ENCODE peak calls at places on chromosomes 1 and 21, in ten cellular contexts. One of them, this sample, is unnamed. For H3K27me3, the result is how much of the 10 kb centered on the place peaks cover.

GRCh38 chr1:86389315-86389714 is 6.8 kb downstream of the ODF2L start:
- DNase-seq in IMR-90: no peak
- DNase-seq in esophagus squamous epithelium: no peak
- DNase-seq in uterus: no peak
- DNase-seq in lung: no peak
- DNase-seq in endodermal cell: no peak
- DNase-seq in lower lobe of right lung: no peak
- DNase-seq in spleen: no peak
- DNase-seq in HL-60: no peak
- DNase-seq in heart left ventricle: no peak
- DNase-seq in this sample: no peak

GRCh38 chr1:152917794-152918193 is 9.4 kb downstream of the IVL start:
- DNase-seq in esophagus squamous epithelium: no peak
- DNase-seq in HL-60: no peak
- DNase-seq in lower lobe of right lung: no peak
- DNase-seq in lung: no peak
- DNase-seq in endodermal cell: no peak
- DNase-seq in IMR-90: peak
- DNase-seq in uterus: no peak
- DNase-seq in spleen: no peak
- DNase-seq in heart left ventricle: no peak
- DNase-seq in this sample: no peak

GRCh38 chr1:101128211-101128727 is 102.7 kb upstream of the DPH5 start:
- DNase-seq in uterus: no peak
- DNase-seq in endodermal cell: peak
- DNase-seq in esophagus squamous epithelium: no peak
- DNase-seq in heart left ventricle: no peak
- DNase-seq in lung: no peak
- DNase-seq in lower lobe of right lung: no peak
- DNase-seq in spleen: no peak
- DNase-seq in HL-60: no peak
- DNase-seq in IMR-90: no peak
- DNase-seq in this sample: no peak

GRCh38 chr1:21931171-21932093 is 5.7 kb downstream of the HSPG2 start:
- DNase-seq in HL-60: no peak
- DNase-seq in heart left ventricle: peak
- DNase-seq in esophagus squamous epithelium: no peak
- DNase-seq in endodermal cell: peak
- DNase-seq in lower lobe of right lung: peak
- DNase-seq in IMR-90: peak
- DNase-seq in spleen: peak
- DNase-seq in lung: peak
- DNase-seq in uterus: peak
- DNase-seq in this sample: peak

GRCh38 chr1:978069-978834 is 3.6 kb downstream of the PERM1 start:
- DNase-seq in IMR-90: no peak
- DNase-seq in spleen: peak
- DNase-seq in lung: no peak
- DNase-seq in HL-60: no peak
- DNase-seq in heart left ventricle: peak
- DNase-seq in lower lobe of right lung: no peak
- DNase-seq in esophagus squamous epithelium: no peak
- DNase-seq in uterus: no peak
- DNase-seq in endodermal cell: no peak
- DNase-seq in this sample: no peak

GRCh38 chr1:35881850-35882273 is 1.1 kb upstream of the AGO1 start:
- DNase-seq in HL-60: no peak
- DNase-seq in lung: no peak
- DNase-seq in spleen: no peak
- DNase-seq in esophagus squamous epithelium: no peak
- DNase-seq in IMR-90: peak
- DNase-seq in uterus: no peak
- DNase-seq in lower lobe of right lung: no peak
- DNase-seq in endodermal cell: no peak
- DNase-seq in heart left ventricle: no peak
- DNase-seq in this sample: no peak

GRCh38 chr1:147273409-147274307 is 31.2 kb downstream of the CHD1L start:
- DNase-seq in esophagus squamous epithelium: no peak
- DNase-seq in lung: no peak
- DNase-seq in uterus: peak
- DNase-seq in endodermal cell: no peak
- DNase-seq in spleen: no peak
- DNase-seq in heart left ventricle: peak
- DNase-seq in HL-60: peak
- DNase-seq in IMR-90: peak
- DNase-seq in lower lobe of right lung: no peak
- DNase-seq in this sample: peak

GRCh38 chr1:9442266-9442846 is 96.9 kb upstream of the SLC25A33 start:
- DNase-seq in uterus: no peak
- DNase-seq in HL-60: no peak
- DNase-seq in endodermal cell: no peak
- DNase-seq in lung: no peak
- DNase-seq in IMR-90: peak
- DNase-seq in esophagus squamous epithelium: no peak
- DNase-seq in spleen: no peak
- DNase-seq in heart left ventricle: no peak
- DNase-seq in lower lobe of right lung: no peak
- DNase-seq in this sample: no peak

GRCh38 chr1:41764608-41765007 is 154.1 kb downstream of the HIVEP3 start:
- DNase-seq in lower lobe of right lung: no peak
- DNase-seq in esophagus squamous epithelium: no peak
- DNase-seq in lung: no peak
- DNase-seq in heart left ventricle: no peak
- DNase-seq in IMR-90: no peak
- DNase-seq in HL-60: no peak
- DNase-seq in endodermal cell: no peak
- DNase-seq in uterus: no peak
- DNase-seq in spleen: no peak
- DNase-seq in this sample: no peak

GRCh38 chr1:217881131-217881543 is 250.0 kb downstream of the SPATA17 start:
- DNase-seq in endodermal cell: no peak
- DNase-seq in IMR-90: no peak
- DNase-seq in HL-60: no peak
- DNase-seq in esophagus squamous epithelium: no peak
- DNase-seq in uterus: no peak
- DNase-seq in lung: no peak
- DNase-seq in spleen: no peak
- DNase-seq in heart left ventricle: no peak
- DNase-seq in lower lobe of right lung: no peak
- DNase-seq in this sample: no peak

GRCh38 chr21:41813226-41813625 is 46.4 kb upstream of the RIPK4 start:
- DNase-seq in heart left ventricle: no peak
- DNase-seq in esophagus squamous epithelium: no peak
- DNase-seq in uterus: no peak
- DNase-seq in HL-60: no peak
- DNase-seq in endodermal cell: no peak
- DNase-seq in IMR-90: no peak
- DNase-seq in spleen: no peak
- DNase-seq in lower lobe of right lung: no peak
- DNase-seq in lung: no peak
- DNase-seq in this sample: no peak

DNA sequence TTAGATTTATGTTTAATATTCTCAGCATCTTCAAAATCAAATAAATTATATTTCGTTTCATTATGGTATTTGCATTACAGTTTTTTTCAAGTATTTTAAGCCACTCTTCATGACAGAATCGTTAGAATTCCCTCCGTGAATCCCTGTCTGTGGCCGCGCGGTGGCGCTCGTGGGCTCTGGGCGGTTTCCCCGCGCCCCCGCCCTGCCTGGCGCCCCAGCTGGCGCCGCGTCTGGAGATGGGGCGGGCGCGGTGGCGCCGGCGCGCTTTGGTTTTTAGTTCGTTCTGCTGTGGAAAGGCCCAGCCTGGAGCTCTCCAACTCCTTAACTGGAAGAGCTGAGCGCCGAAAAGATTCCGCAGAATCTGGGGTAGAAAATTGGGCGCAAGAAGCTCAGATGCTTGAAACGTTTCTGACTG is 25.7 kb downstream of the PRMT2 start:
- DNase-seq in esophagus squamous epithelium: no peak
- DNase-seq in HL-60: peak
- DNase-seq in lower lobe of right lung: peak
- DNase-seq in endodermal cell: peak
- DNase-seq in spleen: no peak
- DNase-seq in lung: peak
- DNase-seq in heart left ventricle: peak
- DNase-seq in uterus: peak
- DNase-seq in IMR-90: peak
- DNase-seq in this sample: peak
- TF ChIP-seq CTCF in esophagus squamous epithelium: peak
- TF ChIP-seq CTCF in HL-60: peak
- TF ChIP-seq CTCF in lower lobe of right lung: peak
- TF ChIP-seq CTCF in endodermal cell: peak
- TF ChIP-seq CTCF in spleen: peak
- TF ChIP-seq CTCF in lung: peak
- TF ChIP-seq CTCF in heart left ventricle: peak
- TF ChIP-seq CTCF in uterus: peak
- TF ChIP-seq CTCF in IMR-90: peak
- TF ChIP-seq CTCF in this sample: peak

GRCh38 chr21:44303490-44303981 is 3.7 kb downstream of the PFKL start:
- DNase-seq in lung: no peak
- DNase-seq in lower lobe of right lung: no peak
- DNase-seq in endodermal cell: no peak
- DNase-seq in heart left ventricle: no peak
- DNase-seq in HL-60: no peak
- DNase-seq in spleen: no peak
- DNase-seq in IMR-90: no peak
- DNase-seq in uterus: no peak
- DNase-seq in esophagus squamous epithelium: no peak
- DNase-seq in this sample: no peak
- H3K27ac ChIP-seq in lung: no peak
- H3K27ac ChIP-seq in lower lobe of right lung: no peak
- H3K27ac ChIP-seq in endodermal cell: peak
- H3K27ac ChIP-seq in heart left ventricle: no peak
- H3K27ac ChIP-seq in HL-60: no peak
- H3K27ac ChIP-seq in spleen: peak
- H3K27ac ChIP-seq in IMR-90: no peak
- H3K27ac ChIP-seq in uterus: no peak
- H3K27ac ChIP-seq in esophagus squamous epithelium: no peak
- H3K27ac ChIP-seq in this sample: no peak

GRCh38 chr1:30422251-30422650 is 301.1 kb downstream of the MATN1 start:
- DNase-seq in endodermal cell: peak
- DNase-seq in spleen: no peak
- DNase-seq in IMR-90: no peak
- DNase-seq in esophagus squamous epithelium: no peak
- DNase-seq in HL-60: no peak
- DNase-seq in lower lobe of right lung: no peak
- DNase-seq in lung: peak
- DNase-seq in heart left ventricle: no peak
- DNase-seq in uterus: peak
- DNase-seq in this sample: no peak

GRCh38 chr1:30419831-30420230 is 303.6 kb downstream of the MATN1 start:
- DNase-seq in lower lobe of right lung: no peak
- DNase-seq in lung: peak
- DNase-seq in uterus: no peak
- DNase-seq in esophagus squamous epithelium: no peak
- DNase-seq in endodermal cell: no peak
- DNase-seq in spleen: no peak
- DNase-seq in HL-60: no peak
- DNase-seq in IMR-90: no peak
- DNase-seq in heart left ventricle: no peak
- DNase-seq in this sample: no peak

GRCh38 chr1:30418426-30419245 is 304.7 kb downstream of the MATN1 start:
- DNase-seq in lung: peak
- DNase-seq in esophagus squamous epithelium: no peak
- DNase-seq in endodermal cell: no peak
- DNase-seq in uterus: peak
- DNase-seq in IMR-90: no peak
- DNase-seq in lower lobe of right lung: no peak
- DNase-seq in HL-60: no peak
- DNase-seq in heart left ventricle: no peak
- DNase-seq in spleen: no peak
- DNase-seq in this sample: no peak

GRCh38 chr1:30419246-30419720 is 304.1 kb downstream of the MATN1 start:
- DNase-seq in esophagus squamous epithelium: no peak
- DNase-seq in lung: peak
- DNase-seq in uterus: peak
- DNase-seq in HL-60: no peak
- DNase-seq in endodermal cell: peak
- DNase-seq in spleen: no peak
- DNase-seq in heart left ventricle: no peak
- DNase-seq in lower lobe of right lung: no peak
- DNase-seq in IMR-90: no peak
- DNase-seq in this sample: no peak

DNA sequence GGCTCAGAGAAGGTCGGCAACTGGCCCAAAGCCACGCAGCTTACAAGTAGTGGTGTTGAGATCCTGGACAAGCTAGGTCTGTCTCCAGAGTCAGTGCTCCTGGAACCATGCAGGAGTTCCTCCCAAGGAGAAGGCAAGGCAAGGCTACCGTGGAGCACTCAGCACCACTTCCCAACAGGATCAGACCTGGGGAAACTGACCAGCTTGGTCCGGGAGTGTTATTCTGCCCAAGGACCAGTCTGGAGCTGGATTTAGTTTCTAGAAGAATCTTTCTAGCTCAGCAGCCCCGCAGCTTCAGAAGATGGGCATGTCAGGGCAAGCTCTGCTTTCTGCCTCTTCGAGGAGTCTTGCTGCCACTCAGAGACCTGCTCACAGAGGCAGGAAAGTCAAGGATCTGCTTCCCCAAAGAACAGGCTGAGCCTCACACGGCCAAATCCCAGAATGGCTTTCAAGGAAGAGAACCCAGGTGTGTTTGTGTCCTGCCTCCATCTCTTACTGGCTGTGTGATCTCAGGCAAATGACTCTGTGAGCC is 302.8 kb downstream of the MATN1 start:
- DNase-seq in esophagus squamous epithelium: no peak
- DNase-seq in endodermal cell: peak
- DNase-seq in spleen: no peak
- DNase-seq in lung: peak
- DNase-seq in uterus: peak
- DNase-seq in lower lobe of right lung: no peak
- DNase-seq in heart left ventricle: peak
- DNase-seq in HL-60: no peak
- DNase-seq in IMR-90: no peak
- DNase-seq in this sample: no peak
- H3K27me3 ChIP-seq in esophagus squamous epithelium: under half
- H3K27me3 ChIP-seq in endodermal cell: under half
- H3K27me3 ChIP-seq in spleen: under half
- H3K27me3 ChIP-seq in lung: under half
- H3K27me3 ChIP-seq in uterus: under half
- H3K27me3 ChIP-seq in lower lobe of right lung: under half
- H3K27me3 ChIP-seq in heart left ventricle: under half
- H3K27me3 ChIP-seq in HL-60: under half
- H3K27me3 ChIP-seq in IMR-90: under half
- H3K27me3 ChIP-seq in this sample: under half

GRCh38 chr1:24157921-24158481 is 15.1 kb upstream of the IL22RA1 start:
- DNase-seq in spleen: no peak
- DNase-seq in heart left ventricle: no peak
- DNase-seq in uterus: no peak
- DNase-seq in lung: no peak
- DNase-seq in endodermal cell: peak
- DNase-seq in lower lobe of right lung: no peak
- DNase-seq in esophagus squamous epithelium: no peak
- DNase-seq in IMR-90: no peak
- DNase-seq in HL-60: no peak
- DNase-seq in this sample: no peak
- TF ChIP-seq CTCF in spleen: no peak
- TF ChIP-seq CTCF in heart left ventricle: no peak
- TF ChIP-seq CTCF in uterus: no peak
- TF ChIP-seq CTCF in lung: no peak
- TF ChIP-seq CTCF in endodermal cell: peak
- TF ChIP-seq CTCF in lower lobe of right lung: peak
- TF ChIP-seq CTCF in esophagus squamous epithelium: no peak
- TF ChIP-seq CTCF in IMR-90: peak
- TF ChIP-seq CTCF in HL-60: no peak
- TF ChIP-seq CTCF in this sample: peak